ENCODE peak calls at places on chromosomes 7 and 10, in ten cellular contexts. S, I, A, U, J, X, F, G, Y and P are unnamed samples.

GRCh38 chr7:5630670-5631069 is 150.8 kb downstream of the RNF216 start:
- DNase-seq in X (no peak), Y (no peak), F (no peak), G (no peak), J (no peak), A (no peak), S (no peak), I (peak), U (no peak), P (no peak)

GRCh38 chr7:1113548-1113885 is 25.6 kb downstream of the GPER1 start:
- DNase-seq in A (no peak), G (no peak), F (no peak), I (no peak), X (no peak), J (no peak), U (no peak), Y (no peak), S (no peak), P (no peak)

GRCh38 chr10:123704812-123705211 is 38.7 kb downstream of the GPR26 start:
- DNase-seq in J (no peak), A (no peak), U (no peak), Y (no peak), F (no peak), I (no peak), S (no peak), G (no peak), X (no peak), P (no peak)

GRCh38 chr10:70542565-70542938 is 60.0 kb downstream of the PRF1 start:
- DNase-seq in Y (no peak), X (no peak), S (no peak), U (no peak), G (peak), I (no peak), J (no peak), F (no peak), A (no peak), P (no peak)

GRCh38 chr7:90625562-90625961 is 29.4 kb downstream of the CDK14 start:
- DNase-seq in I (no peak), Y (peak), F (peak), X (peak), G (peak), J (peak), S (peak), A (no peak), U (no peak), P (peak)

GRCh38 chr10:73556855-73557254 is 34.3 kb downstream of the USP54 start:
- DNase-seq in U (no peak), G (no peak), F (no peak), I (no peak), S (no peak), Y (no peak), X (no peak), A (no peak), J (no peak), P (no peak)

GRCh38 chr7:23308754-23309153 is 9.6 kb downstream of the MALSU1 start:
- DNase-seq in G (no peak), I (no peak), S (no peak), J (no peak), A (no peak), U (no peak), F (no peak), X (no peak), Y (no peak), P (no peak)

GRCh38 chr7:27895553-27895952 is 155.6 kb downstream of the TAX1BP1 start:
- DNase-seq in J (no peak), A (no peak), S (no peak), U (no peak), I (no peak), X (no peak), G (no peak), F (no peak), Y (no peak), P (no peak)

GRCh38 chr7:4234498-4234855 is 447.6 kb upstream of the FOXK1 start:
- DNase-seq in F (no peak), J (no peak), X (no peak), Y (no peak), G (no peak), U (no peak), S (no peak), A (no peak), I (no peak), P (no peak)

GRCh38 chr10:126777726-126778125 is 107.2 kb upstream of the C10orf90 start:
- DNase-seq in X (no peak), J (no peak), A (no peak), U (no peak), F (no peak), G (no peak), Y (no peak), I (no peak), S (no peak), P (no peak)

GRCh38 chr7:1934756-1935155 is 264.7 kb downstream of the ELFN1 start:
- DNase-seq in J (no peak), X (no peak), F (no peak), S (no peak), A (no peak), U (no peak), Y (no peak), G (no peak), I (no peak), P (no peak)

GRCh38 chr7:132211971-132212370 is 364.3 kb downstream of the PLXNA4 start:
- DNase-seq in A (no peak), Y (no peak), U (no peak), X (no peak), F (no peak), I (no peak), S (no peak), G (no peak), J (no peak), P (no peak)

GRCh38 chr10:131586958-131587357 is 275.4 kb upstream of the TCERG1L start:
- DNase-seq in F (no peak), I (no peak), J (no peak), G (no peak), Y (no peak), A (no peak), S (no peak), U (no peak), X (no peak), P (no peak)